ENCODE peak calls at places on chromosomes 5 and 9, in nine cellular contexts. E is astrocyte of the spinal cord, Z is MM.1S, D is GM06990, A is AG04449, K is upper lobe of right lung, U is right cardiac atrium, S is mucosa of descending colon, O is cardiac fibroblast. R is an unnamed sample.

GRCh38 chr5:31824886-31825774 is 186.2 kb downstream of the PDZD2 start:
- DNase-seq in E (peak; percentile 81), U (no peak), K (no peak), S (no peak), D (peak; percentile 4), Z (peak; percentile 67), A (peak; percentile 7), O (peak; percentile 77), R (peak; percentile 48)

GRCh38 chr5:57738787-57739186 is 256.2 kb upstream of the ACTBL2 start:
- DNase-seq in A (no peak), Z (no peak), K (no peak), U (no peak), D (no peak), O (no peak), E (no peak), S (no peak), R (no peak)

GRCh38 chr5:56480305-56481146 is 247.4 kb upstream of the ANKRD55 start:
- DNase-seq in A (no peak), S (peak; percentile 57), E (peak; percentile 72), U (peak; percentile 90), K (peak; percentile 72), Z (peak; percentile 65), D (peak; percentile 32), O (peak; percentile 71), R (no peak)

GRCh38 chr9:128892223-128892892 is 10.4 kb downstream of the LRRC8A start:
- DNase-seq in D (no peak), A (no peak), O (peak; percentile 97), E (peak; percentile 83), K (peak; percentile 83), Z (no peak), S (peak; percentile 87), U (peak; percentile 95), R (no peak)

GRCh38 chr5:181052526-181052927 is 12.5 kb downstream of the BTNL9 start:
- DNase-seq in E (no peak), O (peak; percentile 15), A (no peak), K (peak; percentile 66), Z (no peak), U (peak; percentile 68), S (no peak), D (peak; percentile 71), R (peak; percentile 9)

GRCh38 chr5:51860532-51861018 is 477.3 kb downstream of the ISL1 start:
- DNase-seq in O (no peak), Z (no peak), K (no peak), D (no peak), S (no peak), A (no peak), E (no peak), U (no peak), R (no peak)

GRCh38 chr5:11527994-11528393 is 376.3 kb downstream of the CTNND2 start:
- DNase-seq in A (no peak), E (no peak), S (no peak), U (no peak), K (no peak), O (no peak), Z (no peak), D (no peak), R (no peak)

GRCh38 chr5:140131967-140132409 is 6.3 kb downstream of the IGIP start:
- DNase-seq in E (peak; percentile 87), K (peak; percentile 80), A (peak; percentile 80), U (peak; percentile 43), S (no peak), D (no peak), Z (no peak), O (peak; percentile 83), R (no peak)

GRCh38 chr5:13664377-13664776 is 280.1 kb downstream of the DNAH5 start:
- DNase-seq in Z (no peak), D (no peak), S (no peak), O (peak; percentile 5), A (peak; percentile 94), U (no peak), K (no peak), E (peak; percentile 90), R (no peak)

GRCh38 chr9:792331-793260 is 48.9 kb upstream of the DMRT1 start:
- DNase-seq in K (peak; percentile 63), Z (no peak), E (no peak), D (no peak), O (peak; percentile 16), A (no peak), S (no peak), U (no peak), R (no peak)

GRCh38 chr5:116271432-116271831 is 186.6 kb downstream of the COMMD10 start:
- DNase-seq in O (peak; percentile 22), D (no peak), S (no peak), Z (no peak), E (peak; percentile 72), K (no peak), U (no peak), A (peak; percentile 17), R (no peak)

GRCh38 chr9:116190997-116191396 is 37.4 kb downstream of the PAPPA start:
- DNase-seq in U (no peak), A (peak; percentile 59), Z (no peak), S (no peak), D (no peak), E (peak; percentile 65), K (no peak), O (peak; percentile 65), R (no peak)

GRCh38 chr5:152527358-152528048 is 122.4 kb upstream of the NMUR2 start:
- DNase-seq in S (no peak), E (no peak), Z (peak; percentile 58), D (peak; percentile 13), U (no peak), O (no peak), A (no peak), K (no peak), R (no peak)

GRCh38 chr5:40679998-40680681 is 425 bp downstream of the PTGER4 start:
- DNase-seq in K (peak; percentile 71), A (no peak), Z (peak; percentile 65), D (peak; percentile 28), E (no peak), U (peak; percentile 63), S (peak; percentile 70), O (no peak), R (peak; percentile 54)

GRCh38 chr9:9216934-9217333 is 1395.9 kb downstream of the PTPRD start:
- DNase-seq in D (no peak), Z (no peak), S (no peak), E (no peak), O (no peak), U (no peak), K (no peak), A (no peak), R (no peak)

GRCh38 chr5:2269656-2270055 is 386.9 kb upstream of the IRX4 start:
- DNase-seq in O (no peak), A (no peak), Z (no peak), S (no peak), D (no peak), E (no peak), U (no peak), K (no peak), R (no peak)

GRCh38 chr5:99032234-99033013 is 103.6 kb upstream of the CHD1 start:
- DNase-seq in D (no peak), K (no peak), O (peak; percentile 90), A (peak; percentile 45), S (peak; percentile 55), E (peak; percentile 83), U (peak; percentile 62), Z (peak; percentile 67), R (peak; percentile 18)

GRCh38 chr5:30194595-30194994 is 998.9 kb upstream of the CDH6 start:
- DNase-seq in D (no peak), A (no peak), S (no peak), Z (no peak), K (no peak), U (no peak), E (no peak), O (no peak), R (no peak)

DNA sequence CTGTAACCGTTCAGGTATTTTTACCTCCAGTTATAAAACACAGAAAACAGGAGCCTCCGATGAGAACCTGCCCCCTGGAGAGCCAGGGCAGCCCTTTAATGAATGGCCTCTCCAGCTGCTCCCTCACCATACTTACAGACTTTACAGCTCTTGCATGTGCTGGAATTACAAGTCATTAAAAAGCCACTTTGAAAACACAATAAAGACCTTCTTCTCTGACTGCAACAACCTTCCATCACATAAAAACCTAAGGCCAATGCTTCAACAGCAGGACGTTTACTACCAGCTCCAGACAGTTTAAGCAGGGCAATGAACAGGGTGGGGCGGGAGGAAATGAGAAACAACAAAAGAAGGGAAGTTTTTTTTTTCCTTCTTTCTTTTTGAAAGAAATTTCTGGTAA is 213.8 kb downstream of the MLLT3 start:
- DNase-seq in O (no peak), A (no peak), K (no peak), E (no peak), U (no peak), S (peak; percentile 41), D (no peak), Z (no peak), R (no peak)
- H3K4me3 ChIP-seq in O (no peak overlapping the region), A (no peak overlapping the region), K (no peak overlapping the region), E (no peak overlapping the region), U (no peak overlapping the region), S (no peak overlapping the region), D (no peak overlapping the region), Z (no peak overlapping the region), R (no peak overlapping the region)

GRCh38 chr5:135535820-135536801 is at the start of gene NEUROG1:
- DNase-seq in O (no peak), S (peak; percentile 36), E (no peak), U (no peak), A (no peak), Z (no peak), K (no peak), D (no peak), R (no peak)
- H3K4me3 ChIP-seq in O (no peak within 1 kb of the TSS), S (no peak within 1 kb of the TSS), E (no peak within 1 kb of the TSS), U (peak within 1 kb of the TSS; percentile 26), A (no peak within 1 kb of the TSS), Z (no peak within 1 kb of the TSS), K (no peak within 1 kb of the TSS), D (no peak within 1 kb of the TSS), R (no peak within 1 kb of the TSS)

GRCh38 chr5:107887181-107887580 is 216.4 kb upstream of the EFNA5 start:
- DNase-seq in U (no peak), O (no peak), E (no peak), S (no peak), D (no peak), K (no peak), A (no peak), Z (no peak), R (no peak)
- H3K4me3 ChIP-seq in U (no peak overlapping the region), O (no peak overlapping the region), E (no peak overlapping the region), S (no peak overlapping the region), D (no peak overlapping the region), K (no peak overlapping the region), A (no peak overlapping the region), Z (no peak overlapping the region), R (no peak overlapping the region)

GRCh38 chr9:120867676-120868338 is 9.2 kb downstream of the PHF19 start:
- DNase-seq in E (no peak), A (no peak), Z (no peak), O (no peak), K (no peak), U (no peak), S (no peak), D (no peak), R (no peak)
- H3K4me3 ChIP-seq in E (no peak overlapping the region), A (no peak overlapping the region), Z (peak overlapping the region; percentile 45), O (no peak overlapping the region), K (peak overlapping the region; percentile 69), U (peak overlapping the region; percentile 32), S (no peak overlapping the region), D (peak overlapping the region; percentile 59), R (no peak overlapping the region)

R was measured in CD4-positive, alpha-beta memory T cell.